ENCODE peak calls at places on chromosome 21, in nine cellular contexts. L, S, Y, C, X, F, K, Z and I are unnamed samples.

GRCh38 chr21:35239811-35240219 is 190.7 kb upstream of the RUNX1 start:
- DNase-seq in L (no peak), Z (no peak), S (no peak), X (no peak), Y (no peak), C (no peak), K (no peak), F (no peak), I (no peak)

GRCh38 chr21:27694667-27695066 is 727.8 kb upstream of the ADAMTS5 start:
- DNase-seq in Y (no peak), Z (no peak), K (no peak), L (no peak), S (no peak), C (no peak), F (peak), X (no peak), I (no peak)

GRCh38 chr21:45816794-45817193 is 164.8 kb upstream of the COL6A1 start:
- DNase-seq in L (no peak), S (no peak), F (no peak), Z (no peak), X (no peak), C (no peak), Y (no peak), K (peak), I (no peak)

GRCh38 chr21:46545363-46545762 is 59.5 kb downstream of the S100B start:
- DNase-seq in X (no peak), S (no peak), L (no peak), Y (no peak), C (no peak), Z (peak), F (peak), K (no peak), I (no peak)

GRCh38 chr21:45974073-45975016 is 7.2 kb upstream of the COL6A1 start:
- DNase-seq in X (peak), K (peak), S (peak), Y (no peak), Z (no peak), L (peak), C (peak), F (peak), I (peak)

GRCh38 chr21:45482899-45483821 is 59.1 kb downstream of the SLC19A1 start:
- DNase-seq in K (no peak), L (no peak), Y (no peak), C (no peak), X (no peak), S (no peak), Z (no peak), F (no peak), I (no peak)

GRCh38 chr21:28822882-28823335 is 169.8 kb downstream of the LTN1 start:
- DNase-seq in Y (no peak), C (peak), F (no peak), X (no peak), L (no peak), S (peak), K (no peak), Z (no peak), I (no peak)

GRCh38 chr21:15549671-15550070 is 180.1 kb upstream of the USP25 start:
- DNase-seq in C (no peak), X (no peak), Z (no peak), F (no peak), S (no peak), L (no peak), K (no peak), Y (no peak), I (no peak)

GRCh38 chr21:35840197-35840799 is 220.0 kb downstream of the SETD4 start:
- DNase-seq in X (peak), K (peak), F (peak), S (peak), Z (peak), C (peak), L (no peak), Y (peak), I (no peak)

GRCh38 chr21:15421521-15421920 is 308.3 kb upstream of the USP25 start:
- DNase-seq in Y (no peak), Z (peak), S (no peak), X (no peak), C (no peak), K (no peak), L (no peak), F (peak), I (no peak)

GRCh38 chr21:44383216-44383615 is 29.8 kb downstream of the TRPM2 start:
- DNase-seq in C (no peak), L (no peak), Y (no peak), S (no peak), F (no peak), K (no peak), Z (no peak), X (peak), I (peak)

GRCh38 chr21:43740497-43741156 is 21.7 kb downstream of the PDXK start:
- DNase-seq in X (peak), F (no peak), Y (peak), L (peak), S (peak), Z (peak), C (no peak), K (no peak), I (no peak)

GRCh38 chr21:39667353-39667891 is 54.7 kb downstream of the B3GALT5 start:
- DNase-seq in Y (no peak), S (no peak), F (no peak), K (no peak), C (no peak), X (no peak), Z (no peak), L (no peak), I (no peak)

GRCh38 chr21:21715286-21715969 is 717.2 kb downstream of the NCAM2 start:
- DNase-seq in X (no peak), Z (no peak), C (peak), F (no peak), S (no peak), L (no peak), K (no peak), Y (no peak), I (no peak)

GRCh38 chr21:34603002-34603709 is 11.8 kb downstream of the RCAN1 start:
- DNase-seq in F (peak), K (peak), L (peak), Z (peak), C (peak), X (peak), Y (peak), S (peak), I (peak)

GRCh38 chr21:28311776-28312175 is 680.9 kb downstream of the LTN1 start:
- DNase-seq in C (no peak), K (no peak), L (no peak), X (no peak), S (no peak), Z (no peak), Y (no peak), F (no peak), I (no peak)

GRCh38 chr21:31732891-31733520 is 1.1 kb upstream of the SCAF4 start:
- DNase-seq in C (no peak), K (no peak), F (no peak), X (peak), L (no peak), Z (peak), S (peak), Y (peak), I (peak)

GRCh38 chr21:15731243-15731613 is 1.4 kb downstream of the USP25 start:
- DNase-seq in C (peak), X (no peak), S (no peak), F (peak), Y (peak), L (no peak), Z (peak), K (no peak), I (no peak)

GRCh38 chr21:25313891-25314646 is 293.2 kb downstream of the MRPL39 start:
- DNase-seq in X (no peak), F (no peak), C (peak), K (no peak), Y (no peak), Z (peak), L (no peak), S (no peak), I (no peak)

GRCh38 chr21:20330652-20331051 is 667.6 kb upstream of the NCAM2 start:
- DNase-seq in Z (no peak), X (no peak), Y (no peak), F (no peak), C (no peak), L (no peak), K (no peak), S (no peak), I (no peak)

GRCh38 chr21:44294391-44295162 is 5.3 kb upstream of the PFKL start:
- DNase-seq in C (peak), K (peak), F (no peak), Z (no peak), S (peak), X (peak), L (no peak), Y (no peak), I (no peak)

GRCh38 chr21:45514311-45515021 is 27.8 kb downstream of the SLC19A1 start:
- DNase-seq in K (no peak), C (no peak), Y (no peak), F (no peak), L (no peak), S (no peak), X (peak), Z (no peak), I (peak)

GRCh38 chr21:23471877-23472276 is 2135.4 kb downstream of the MRPL39 start:
- DNase-seq in Y (no peak), K (no peak), L (no peak), Z (no peak), C (no peak), X (no peak), F (no peak), S (no peak), I (no peak)

GRCh38 chr21:46478910-46479309 is 20.2 kb downstream of the DIP2A start:
- DNase-seq in K (no peak), C (no peak), S (no peak), L (no peak), X (no peak), Y (no peak), Z (no peak), F (no peak), I (no peak)

DNA sequence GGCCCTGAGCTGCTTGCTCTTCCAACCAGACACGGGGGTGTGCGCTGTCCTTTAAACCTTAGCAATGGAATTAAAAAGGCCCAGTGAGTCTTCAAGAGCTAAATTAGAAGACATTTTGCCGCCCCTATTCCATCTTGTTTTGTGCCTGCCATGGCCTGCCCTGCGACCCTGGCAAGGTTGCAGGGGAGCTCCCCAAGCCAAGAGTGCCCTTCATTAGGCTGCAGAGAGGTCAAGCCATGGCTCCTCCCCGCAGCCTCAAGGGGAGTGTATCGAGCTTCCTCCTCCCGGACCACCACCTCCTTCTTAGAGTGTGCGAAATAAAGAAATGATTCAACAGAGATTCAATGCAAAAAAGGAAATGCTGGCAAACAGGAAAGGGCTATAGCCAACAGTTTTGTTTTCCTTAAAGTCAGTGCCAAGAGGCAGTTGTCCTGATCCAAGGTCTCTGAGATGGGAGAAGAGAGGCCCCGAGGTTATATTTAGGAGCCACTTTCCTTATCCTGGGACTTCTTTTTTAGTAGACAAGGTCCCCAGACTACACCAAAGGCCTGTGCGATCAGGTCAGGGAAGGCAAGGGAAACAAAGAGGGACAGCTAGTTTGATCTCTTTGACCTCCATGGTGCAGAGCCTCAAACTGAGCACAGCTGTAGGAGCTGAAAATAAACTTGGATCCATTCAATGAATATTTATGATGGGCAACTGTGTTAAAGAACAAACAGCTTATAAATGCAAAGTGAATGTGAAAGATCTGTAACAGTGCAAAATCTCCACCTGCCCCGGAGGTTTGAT is 256.4 kb downstream of the DYRK1A start:
- DNase-seq in X (no peak), S (no peak), K (no peak), C (no peak), F (no peak), Z (no peak), Y (no peak), L (no peak), I (no peak)
- H3K27ac ChIP-seq in X (no peak), S (no peak), K (no peak), C (no peak), F (no peak), Z (no peak), Y (no peak), L (no peak), I (no peak)

GRCh38 chr21:42254631-42255030 is 35.7 kb downstream of the ABCG1 start:
- DNase-seq in C (no peak), L (no peak), Z (no peak), F (no peak), Y (no peak), K (no peak), S (no peak), X (no peak), I (peak)
- H3K27ac ChIP-seq in C (no peak), L (no peak), Z (no peak), F (no peak), Y (no peak), K (no peak), S (no peak), X (no peak), I (no peak)

DNA sequence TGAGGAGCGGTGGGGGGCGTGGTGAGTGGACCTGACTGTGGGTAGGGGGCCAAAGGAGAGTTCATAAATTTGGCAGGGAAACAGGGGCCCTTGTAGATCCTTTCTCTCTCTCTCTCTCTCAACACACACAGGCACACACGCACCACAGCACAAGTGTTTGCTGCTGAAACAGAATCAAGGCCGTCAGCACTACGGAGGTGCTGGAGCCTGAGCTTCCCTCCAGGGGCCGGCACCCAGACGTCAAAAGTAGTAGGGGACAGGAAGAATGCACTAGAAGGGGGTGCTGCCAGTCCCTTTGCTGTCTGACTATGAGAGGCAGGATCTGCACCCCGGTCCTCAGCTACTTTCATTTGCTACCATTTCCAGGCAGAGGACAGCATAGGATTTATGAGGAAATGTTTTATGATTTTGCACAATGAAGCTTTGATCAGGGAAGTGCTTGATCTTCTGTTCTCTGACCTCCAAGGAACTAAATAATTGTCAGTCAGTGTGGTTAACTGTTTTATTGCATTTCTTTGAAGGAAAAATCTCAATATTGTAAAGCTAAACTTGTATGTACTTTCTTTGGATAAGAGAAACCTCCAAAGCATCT is 74.3 kb upstream of the FAM3B start:
- DNase-seq in C (no peak), Z (no peak), L (no peak), S (no peak), F (no peak), Y (no peak), X (no peak), K (no peak), I (no peak)
- H3K27ac ChIP-seq in C (no peak), Z (no peak), L (no peak), S (no peak), F (no peak), Y (no peak), X (no peak), K (no peak), I (no peak)

GRCh38 chr21:42228709-42229220 is 9.8 kb downstream of the ABCG1 start:
- DNase-seq in Z (no peak), L (no peak), C (no peak), F (no peak), X (peak), K (no peak), S (no peak), Y (no peak), I (no peak)
- H3K27ac ChIP-seq in Z (peak), L (no peak), C (no peak), F (no peak), X (peak), K (peak), S (peak), Y (peak), I (no peak)

GRCh38 chr21:29949991-29950390 is 10.2 kb upstream of the GRIK1 start:
- DNase-seq in S (no peak), F (no peak), L (no peak), Z (no peak), K (no peak), X (no peak), C (no peak), Y (no peak), I (no peak)

GRCh38 chr21:29953690-29954089 is 13.9 kb upstream of the GRIK1 start:
- DNase-seq in L (no peak), X (no peak), S (no peak), C (no peak), Y (no peak), F (no peak), K (no peak), Z (no peak), I (no peak)

GRCh38 chr21:29947119-29947518 is 7.3 kb upstream of the GRIK1 start:
- DNase-seq in Y (no peak), K (no peak), S (no peak), F (no peak), X (no peak), C (no peak), L (no peak), Z (no peak), I (no peak)

GRCh38 chr21:29953072-29953471 is 13.3 kb upstream of the GRIK1 start:
- DNase-seq in L (no peak), Z (no peak), C (no peak), X (no peak), F (no peak), S (no peak), Y (no peak), K (no peak), I (no peak)
- H3K27ac ChIP-seq in L (no peak), Z (no peak), C (no peak), X (no peak), F (no peak), S (no peak), Y (no peak), K (no peak), I (no peak)

GRCh38 chr21:33380483-33380998 is 22.7 kb upstream of the IFNGR2 start:
- DNase-seq in S (peak), K (peak), F (peak), C (peak), Y (peak), L (peak), Z (peak), X (peak), I (peak)
- H3K27ac ChIP-seq in S (peak), K (peak), F (peak), C (peak), Y (peak), L (peak), Z (peak), X (peak), I (peak)